ENCODE peak calls at places on chromosomes 13 and 19, in four cellular contexts. One of them, this sample, is unnamed.

GRCh38 chr19:17718988-17719711 is at the start of gene MAP1S:
- DNase-seq in K562: peak
- DNase-seq in GM12878: no peak
- DNase-seq in H1: peak
- DNase-seq in this sample: peak

GRCh38 chr13:99421758-99422555 is 79.3 kb upstream of the TM9SF2 start:
- DNase-seq in K562: no peak
- DNase-seq in GM12878: no peak
- DNase-seq in H1: no peak
- DNase-seq in this sample: no peak

GRCh38 chr19:35080613-35081170 is 34.9 kb upstream of the FXYD3 start:
- DNase-seq in GM12878: no peak
- DNase-seq in H1: no peak
- DNase-seq in K562: no peak
- DNase-seq in this sample: no peak

GRCh38 chr13:26050568-26051230 is 1.1 kb downstream of the SHISA2 start:
- DNase-seq in H1: peak
- DNase-seq in K562: no peak
- DNase-seq in GM12878: no peak
- DNase-seq in this sample: no peak

GRCh38 chr19:11373166-11373884 is 1.1 kb upstream of the SWSAP1 start:
- DNase-seq in H1: no peak
- DNase-seq in K562: peak
- DNase-seq in GM12878: no peak
- DNase-seq in this sample: no peak

GRCh38 chr19:5365905-5366304 is 25.3 kb upstream of the PTPRS start:
- DNase-seq in H1: no peak
- DNase-seq in GM12878: no peak
- DNase-seq in K562: no peak
- DNase-seq in this sample: no peak

GRCh38 chr19:47072323-47072722 is 23.9 kb upstream of the TMEM160 start:
- DNase-seq in K562: no peak
- DNase-seq in H1: no peak
- DNase-seq in GM12878: no peak
- DNase-seq in this sample: no peak

GRCh38 chr13:100301418-100301817 is 212.5 kb downstream of the PCCA start:
- DNase-seq in H1: no peak
- DNase-seq in GM12878: no peak
- DNase-seq in K562: no peak
- DNase-seq in this sample: no peak

GRCh38 chr19:55652311-55653078 is 2.3 kb upstream of the U2AF2 start:
- DNase-seq in K562: no peak
- DNase-seq in H1: no peak
- DNase-seq in GM12878: no peak
- DNase-seq in this sample: no peak

GRCh38 chr13:42215578-42216421 is 56.2 kb upstream of the AKAP11 start:
- DNase-seq in H1: no peak
- DNase-seq in K562: peak
- DNase-seq in GM12878: peak
- DNase-seq in this sample: peak

GRCh38 chr19:48213959-48214358 is 41.8 kb downstream of the CARD8 start:
- DNase-seq in H1: no peak
- DNase-seq in GM12878: no peak
- DNase-seq in K562: no peak
- DNase-seq in this sample: no peak

GRCh38 chr19:21824679-21825078 is 11.3 kb downstream of the ZNF43 start:
- DNase-seq in GM12878: no peak
- DNase-seq in K562: no peak
- DNase-seq in H1: no peak
- DNase-seq in this sample: no peak

GRCh38 chr19:19134687-19135158 is 3.6 kb downstream of the TMEM161A start:
- DNase-seq in K562: peak
- DNase-seq in GM12878: no peak
- DNase-seq in H1: peak
- DNase-seq in this sample: no peak

GRCh38 chr13:71621152-71622124 is 245.6 kb downstream of the DACH1 start:
- DNase-seq in H1: no peak
- DNase-seq in GM12878: no peak
- DNase-seq in K562: no peak
- DNase-seq in this sample: no peak

GRCh38 chr13:50589651-50590054 is 253.8 kb downstream of the DLEU7 start:
- DNase-seq in H1: no peak
- DNase-seq in GM12878: no peak
- DNase-seq in K562: no peak
- DNase-seq in this sample: no peak

GRCh38 chr13:100721885-100722512 is 47.4 kb upstream of the TMTC4 start:
- DNase-seq in H1: peak
- DNase-seq in K562: peak
- DNase-seq in GM12878: no peak
- DNase-seq in this sample: peak

GRCh38 chr13:103839460-103839859 is 773.2 kb upstream of the SLC10A2 start:
- DNase-seq in K562: no peak
- DNase-seq in H1: no peak
- DNase-seq in GM12878: no peak
- DNase-seq in this sample: no peak

GRCh38 chr19:57776764-57777296 is 7.4 kb downstream of the ZNF586 start:
- DNase-seq in H1: no peak
- DNase-seq in GM12878: no peak
- DNase-seq in K562: no peak
- DNase-seq in this sample: no peak

GRCh38 chr13:98039964-98040363 is 86.5 kb downstream of the IPO5 start:
- DNase-seq in GM12878: no peak
- DNase-seq in K562: no peak
- DNase-seq in H1: no peak
- DNase-seq in this sample: no peak

GRCh38 chr19:44620667-44621066 is 7.3 kb downstream of the IGSF23 start:
- DNase-seq in K562: no peak
- DNase-seq in H1: no peak
- DNase-seq in GM12878: no peak
- DNase-seq in this sample: no peak

GRCh38 chr19:13033819-13034611 is 38.7 kb downstream of the NFIX start:
- DNase-seq in GM12878: no peak
- DNase-seq in K562: peak
- DNase-seq in H1: peak
- DNase-seq in this sample: peak

GRCh38 chr19:13033244-13033643 is 38.0 kb downstream of the NFIX start:
- DNase-seq in K562: no peak
- DNase-seq in H1: no peak
- DNase-seq in GM12878: no peak
- DNase-seq in this sample: no peak

GRCh38 chr19:13029893-13030292 is 34.6 kb downstream of the NFIX start:
- DNase-seq in GM12878: no peak
- DNase-seq in H1: peak
- DNase-seq in K562: no peak
- DNase-seq in this sample: no peak

GRCh38 chr19:13032837-13033236 is 37.6 kb downstream of the NFIX start:
- DNase-seq in K562: no peak
- DNase-seq in GM12878: no peak
- DNase-seq in H1: no peak
- DNase-seq in this sample: no peak

DNA sequence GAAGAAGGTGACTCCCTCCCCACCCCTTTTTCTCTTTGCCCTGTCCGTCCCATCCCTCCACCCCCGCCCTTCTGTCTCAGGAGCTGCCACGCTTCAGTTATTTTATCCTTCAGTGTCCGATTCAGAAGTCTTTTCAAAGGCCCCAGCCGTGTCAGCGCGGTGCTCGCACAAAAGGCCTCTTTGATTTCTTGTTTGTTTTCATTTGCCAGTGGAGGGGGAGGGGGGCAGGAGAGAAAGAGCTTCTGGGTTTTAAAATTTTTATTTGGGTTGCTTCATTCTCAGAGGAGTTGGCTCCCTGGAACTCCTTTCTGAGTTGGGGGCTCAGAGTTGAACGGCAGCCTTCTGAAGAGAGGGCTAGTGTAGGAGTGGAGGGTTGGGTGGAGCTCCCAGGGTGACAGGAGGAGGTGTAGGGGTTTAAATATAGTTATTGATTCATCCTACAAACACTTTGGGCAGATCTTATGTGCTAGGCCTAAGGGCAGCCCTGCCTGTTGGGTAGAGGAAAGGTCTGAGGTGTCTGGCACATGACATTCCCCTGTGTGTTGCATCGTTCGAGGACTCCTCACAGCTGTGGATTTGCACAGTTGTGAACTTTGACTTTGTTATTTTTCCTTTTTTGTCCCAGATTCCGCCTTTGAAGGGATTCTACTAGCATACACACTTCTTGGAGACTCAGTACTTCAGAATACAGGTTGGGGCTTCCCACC is 36.8 kb downstream of the NFIX start:
- DNase-seq in K562: no peak
- DNase-seq in GM12878: no peak
- DNase-seq in H1: no peak
- DNase-seq in this sample: peak
- TF ChIP-seq SRF in K562: no peak
- TF ChIP-seq SRF in GM12878: no peak
- TF ChIP-seq SRF in H1: no peak
- TF ChIP-seq SRF in this sample: no peak

GRCh38 chr13:40438999-40439797 is 227.2 kb downstream of the FOXO1 start:
- DNase-seq in GM12878: no peak
- DNase-seq in K562: no peak
- DNase-seq in H1: no peak
- DNase-seq in this sample: no peak

GRCh38 chr13:40438022-40438692 is 228.3 kb downstream of the FOXO1 start:
- DNase-seq in H1: no peak
- DNase-seq in GM12878: no peak
- DNase-seq in K562: no peak
- DNase-seq in this sample: no peak

GRCh38 chr13:40442191-40442590 is 224.2 kb downstream of the FOXO1 start:
- DNase-seq in H1: no peak
- DNase-seq in K562: no peak
- DNase-seq in GM12878: no peak
- DNase-seq in this sample: no peak

GRCh38 chr13:40440990-40441820 is 225.2 kb downstream of the FOXO1 start:
- DNase-seq in GM12878: no peak
- DNase-seq in H1: no peak
- DNase-seq in K562: no peak
- DNase-seq in this sample: no peak

GRCh38 chr13:40439928-40440327 is 226.5 kb downstream of the FOXO1 start:
- DNase-seq in H1: no peak
- DNase-seq in GM12878: no peak
- DNase-seq in K562: no peak
- DNase-seq in this sample: no peak
- TF ChIP-seq CHD2 in H1: no peak
- TF ChIP-seq CHD2 in GM12878: no peak
- TF ChIP-seq CHD2 in K562: no peak
- TF ChIP-seq CHD2 in this sample: no peak

GRCh38 chr19:1466461-1467227 is 12.4 kb downstream of the C19orf25 start:
- DNase-seq in GM12878: no peak
- DNase-seq in K562: no peak
- DNase-seq in H1: peak
- DNase-seq in this sample: no peak
- TF ChIP-seq SRF in GM12878: no peak
- TF ChIP-seq SRF in K562: no peak
- TF ChIP-seq SRF in H1: no peak
- TF ChIP-seq SRF in this sample: no peak

DNA sequence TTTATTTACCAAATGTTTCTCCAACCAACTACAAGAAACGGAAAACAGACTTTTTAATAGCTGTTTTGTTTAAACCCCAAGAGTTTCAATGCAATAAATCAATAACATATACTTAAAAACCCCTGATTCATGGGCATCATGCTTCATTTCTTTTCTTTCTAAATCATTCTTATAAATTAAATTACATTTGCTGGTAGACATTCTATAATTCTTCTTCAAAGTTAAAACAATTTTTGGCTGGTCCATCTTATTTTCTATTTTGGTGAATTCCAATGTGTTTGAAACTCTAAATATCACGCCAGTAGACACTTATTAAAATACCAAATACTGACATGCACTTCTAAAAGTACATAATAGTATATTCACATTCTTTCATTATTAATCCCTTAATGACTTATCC is 408.6 kb downstream of the LIG4 start:
- DNase-seq in H1: no peak
- DNase-seq in K562: no peak
- DNase-seq in GM12878: no peak
- DNase-seq in this sample: no peak
- TF ChIP-seq CHD2 in H1: no peak
- TF ChIP-seq CHD2 in K562: no peak
- TF ChIP-seq CHD2 in GM12878: no peak
- TF ChIP-seq CHD2 in this sample: no peak

GRCh38 chr13:73429691-73430090 is 370.9 kb downstream of the KLF5 start:
- DNase-seq in GM12878: no peak
- DNase-seq in H1: no peak
- DNase-seq in K562: no peak
- DNase-seq in this sample: no peak
- TF ChIP-seq SRF in GM12878: no peak
- TF ChIP-seq SRF in H1: no peak
- TF ChIP-seq SRF in K562: no peak
- TF ChIP-seq SRF in this sample: no peak

GRCh38 chr13:95494082-95494681 is 58.3 kb upstream of the CLDN10 start:
- DNase-seq in K562: peak
- DNase-seq in GM12878: no peak
- DNase-seq in H1: no peak
- DNase-seq in this sample: peak
- TF ChIP-seq CHD2 in K562: no peak
- TF ChIP-seq CHD2 in GM12878: no peak
- TF ChIP-seq CHD2 in H1: no peak
- TF ChIP-seq CHD2 in this sample: no peak